ENCODE peak calls at places on chromosome 21, in six cellular contexts. X is nephron progenitor cell; Q is activated naive CD4-positive, alpha-beta T cell; E is GM10248; U is upper lobe of right lung; V is EL. F is an unnamed sample.

GRCh38 chr21:25708467-25709065 is 26.1 kb downstream of the ATP5PF start:
- DNase-seq in X (peak; percentile 28), Q (no peak), E (peak; percentile 52), U (no peak), V (peak; percentile 48), F (peak; percentile 6)

GRCh38 chr21:45076245-45076661 is 1.9 kb downstream of the ADARB1 start:
- DNase-seq in X (no peak), Q (no peak), E (no peak), U (no peak), V (peak; percentile 62), F (no peak)

GRCh38 chr21:43193651-43194302 is 25.0 kb downstream of the CRYAA start:
- DNase-seq in X (no peak), Q (no peak), E (no peak), U (peak; percentile 54), V (peak; percentile 89), F (no peak)

GRCh38 chr21:37800122-37800455 is 116.2 kb downstream of the KCNJ6 start:
- DNase-seq in X (no peak), Q (no peak), E (no peak), U (no peak), V (peak; percentile 30), F (no peak)

GRCh38 chr21:16460936-16461335 is 731.2 kb downstream of the USP25 start:
- DNase-seq in X (no peak), Q (no peak), E (no peak), U (no peak), V (no peak), F (no peak)

GRCh38 chr21:34133802-34134201 is 60.4 kb downstream of the MRPS6 start:
- DNase-seq in X (no peak), Q (no peak), E (no peak), U (no peak), V (no peak), F (no peak)

GRCh38 chr21:25607151-25607811 is at the start of gene MRPL39:
- DNase-seq in X (peak; percentile 88), Q (peak; percentile 75), E (peak; percentile 95), U (peak; percentile 95), V (peak; percentile 89), F (peak; percentile 66)

GRCh38 chr21:8989261-8989882 is 1532.0 kb upstream of the TPTE start:
- DNase-seq in X (no peak), Q (no peak), E (no peak), U (no peak), V (no peak), F (no peak)

GRCh38 chr21:19122371-19122770 is 718.8 kb upstream of the TMPRSS15 start:
- DNase-seq in X (no peak), Q (no peak), E (no peak), U (no peak), V (no peak), F (no peak)

GRCh38 chr21:44958471-44959191 is 18.8 kb downstream of the SLX9 start:
- DNase-seq in X (peak; percentile 44), Q (no peak), E (no peak), U (no peak), V (peak; percentile 48), F (no peak)

GRCh38 chr21:21816778-21817177 is 818.6 kb downstream of the NCAM2 start:
- DNase-seq in X (no peak), Q (no peak), E (no peak), U (no peak), V (no peak), F (no peak)